ENCODE peak calls at places on chromosomes 2 and 18, in six cellular contexts. G, A, S, R, L and Q are unnamed samples. For H3K4me1, the result is how much of the 10 kb centered on the place peaks cover.

GRCh38 chr2:213281156-213281555 is 3.1 kb upstream of the SPAG16 start:
- DNase-seq in R (no peak), L (no peak), A (no peak), G (no peak), S (no peak), Q (no peak)

GRCh38 chr2:172373761-172374160 is 53.6 kb upstream of the ITGA6 start:
- DNase-seq in L (no peak), R (no peak), A (no peak), S (no peak), G (no peak), Q (no peak)

GRCh38 chr2:65504201-65504600 is 71.8 kb upstream of the SPRED2 start:
- DNase-seq in G (no peak), L (no peak), S (no peak), A (no peak), R (no peak), Q (no peak)

GRCh38 chr2:128710770-128711169 is 392.1 kb upstream of the HS6ST1 start:
- DNase-seq in R (no peak), G (no peak), S (peak), L (no peak), A (no peak), Q (no peak)

GRCh38 chr2:174051741-174052638 is 86.8 kb upstream of the SP3 start:
- DNase-seq in G (no peak), S (no peak), L (no peak), R (no peak), A (no peak), Q (no peak)

GRCh38 chr2:149049142-149049541 is 10.6 kb downstream of the LYPD6B start:
- DNase-seq in G (no peak), A (no peak), S (no peak), L (no peak), R (no peak), Q (no peak)

GRCh38 chr2:231297108-231297908 is 98.2 kb upstream of the B3GNT7 start:
- DNase-seq in G (peak), R (no peak), L (no peak), A (no peak), S (peak), Q (no peak)

GRCh38 chr18:27400001-27400400 is 214.9 kb upstream of the CHST9 start:
- DNase-seq in S (no peak), L (no peak), R (no peak), A (no peak), G (no peak), Q (no peak)

GRCh38 chr18:77072566-77072965 is 60.0 kb downstream of the MBP start:
- DNase-seq in S (no peak), G (no peak), R (no peak), L (no peak), A (no peak), Q (no peak)

GRCh38 chr18:77070627-77071026 is 62.0 kb downstream of the MBP start:
- DNase-seq in S (no peak), L (no peak), A (no peak), G (no peak), R (no peak), Q (no peak)

GRCh38 chr18:77071061-77071460 is 61.5 kb downstream of the MBP start:
- DNase-seq in A (no peak), S (no peak), G (no peak), L (no peak), R (no peak), Q (no peak)

GRCh38 chr18:77073336-77074093 is 59.1 kb downstream of the MBP start:
- DNase-seq in G (no peak), R (no peak), A (no peak), L (no peak), S (no peak), Q (no peak)

DNA sequence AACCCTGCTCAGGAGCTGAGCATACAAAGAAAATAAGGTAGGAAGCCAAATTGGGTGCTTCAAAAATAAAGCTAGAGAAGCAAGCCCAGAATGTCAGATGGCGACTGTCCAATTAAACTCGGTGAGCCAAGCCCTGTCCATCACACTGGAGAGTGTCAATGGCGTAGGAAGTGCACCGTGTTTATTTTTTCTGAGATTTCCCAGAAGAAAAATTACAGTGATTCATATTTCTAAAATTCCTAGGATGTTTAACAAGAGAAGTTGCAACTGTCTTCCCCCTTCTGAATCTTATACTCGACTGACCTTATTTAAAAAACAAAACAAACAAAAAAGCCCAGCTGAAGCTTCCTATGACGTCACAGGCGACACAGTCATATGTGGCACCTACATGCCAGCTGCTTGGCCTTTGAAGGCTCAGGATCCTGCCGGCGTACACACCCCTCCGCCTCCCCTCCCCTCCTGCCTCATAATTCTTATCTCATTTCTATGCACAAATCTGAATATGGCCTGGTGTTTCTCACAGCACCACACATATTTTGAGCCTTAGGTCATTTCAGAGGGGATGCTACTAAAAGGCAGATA is 60.8 kb downstream of the MBP start:
- DNase-seq in S (peak), L (peak), A (no peak), R (no peak), G (peak), Q (peak)
- H3K4me1 ChIP-seq in S (under half), L (under half), A (half or more), R (under half), G (half or more), Q (half or more)

GRCh38 chr18:46343940-46344372 is 239.8 kb downstream of the HAUS1 start:
- DNase-seq in S (peak), L (no peak), A (peak), R (no peak), G (no peak), Q (peak)

GRCh38 chr18:46346213-46346612 is 242.0 kb downstream of the HAUS1 start:
- DNase-seq in S (no peak), A (no peak), L (no peak), G (no peak), R (peak), Q (no peak)

GRCh38 chr18:46345181-46345465 is 240.9 kb downstream of the HAUS1 start:
- DNase-seq in A (no peak), G (no peak), R (no peak), S (no peak), L (no peak), Q (no peak)

GRCh38 chr18:46343456-46343855 is 239.3 kb downstream of the HAUS1 start:
- DNase-seq in A (no peak), R (no peak), G (no peak), L (no peak), S (no peak), Q (no peak)

GRCh38 chr18:46344416-46345180 is 240.4 kb downstream of the HAUS1 start:
- DNase-seq in S (no peak), A (no peak), R (peak), L (no peak), G (no peak), Q (no peak)
- H3K4me3 ChIP-seq in S (no peak), A (no peak), R (no peak), L (no peak), G (no peak), Q (no peak)

GRCh38 chr2:36356990-36357505 is 1.5 kb downstream of the CRIM1 start:
- DNase-seq in R (no peak), G (no peak), L (no peak), A (no peak), S (peak), Q (no peak)
- H3K4me1 ChIP-seq in R (half or more), G (under half), L (under half), A (under half), S (under half), Q (under half)

GRCh38 chr18:5197032-5197434 is at the start of gene AKAIN1:
- DNase-seq in S (peak), L (no peak), R (no peak), A (no peak), G (no peak), Q (peak)
- H3K4me3 ChIP-seq in S (no peak), L (no peak), R (no peak), A (no peak), G (no peak), Q (no peak)

GRCh38 chr2:234996467-234997270 is 44.9 kb downstream of the SH3BP4 start:
- DNase-seq in L (no peak), S (no peak), A (no peak), R (no peak), G (no peak), Q (no peak)

GRCh38 chr2:234998404-234999211 is 46.8 kb downstream of the SH3BP4 start:
- DNase-seq in A (no peak), R (no peak), L (no peak), G (no peak), S (peak), Q (no peak)

GRCh38 chr2:234996041-234996440 is 44.2 kb downstream of the SH3BP4 start:
- DNase-seq in S (no peak), G (no peak), R (no peak), L (no peak), A (no peak), Q (no peak)

GRCh38 chr2:234995332-234996007 is 43.7 kb downstream of the SH3BP4 start:
- DNase-seq in L (no peak), A (no peak), G (no peak), R (no peak), S (no peak), Q (no peak)

DNA sequence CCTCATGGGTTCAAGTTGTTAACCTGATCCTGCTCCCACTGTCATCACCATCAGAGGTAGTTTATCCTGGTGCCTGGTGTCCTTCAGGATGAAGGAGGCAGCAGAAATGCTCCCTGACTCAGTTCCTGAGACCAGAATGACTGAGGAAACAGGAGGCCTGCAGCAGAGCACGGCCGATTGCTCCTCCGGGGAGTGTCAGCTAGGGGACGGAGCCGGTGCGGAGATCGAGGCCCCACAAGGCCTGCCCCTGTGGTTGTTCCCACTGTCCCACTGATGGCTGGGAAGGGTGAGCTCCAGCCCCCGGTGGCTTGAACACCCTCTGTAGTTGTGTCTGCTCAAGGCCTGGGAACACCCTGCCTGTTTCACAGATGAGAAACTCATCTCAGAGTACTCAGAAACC is 45.6 kb downstream of the SH3BP4 start:
- DNase-seq in R (no peak), G (no peak), L (no peak), S (no peak), A (no peak), Q (no peak)
- H3K4me1 ChIP-seq in R (half or more), G (half or more), L (under half), S (under half), A (under half), Q (under half)

DNA sequence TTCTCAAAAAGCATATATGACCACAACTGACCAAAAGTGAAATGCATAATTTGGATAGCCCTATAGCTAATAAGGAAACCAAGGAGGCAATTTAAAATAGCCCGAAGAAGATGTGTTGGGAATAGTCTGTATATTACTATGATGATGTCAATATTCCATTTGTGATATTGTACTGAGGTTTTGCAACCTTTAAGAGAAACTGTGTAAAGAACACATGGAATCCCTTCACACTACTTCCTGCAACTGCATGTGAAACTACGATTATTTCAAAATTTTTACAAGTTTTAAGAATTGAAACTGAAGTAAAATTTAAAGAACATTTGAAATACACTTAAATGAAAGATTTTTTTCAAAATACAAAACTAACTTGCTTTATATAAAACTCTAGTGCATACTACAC is 504.3 kb upstream of the ID2 start:
- DNase-seq in A (no peak), S (no peak), L (no peak), G (no peak), R (no peak), Q (no peak)
- H3K4me3 ChIP-seq in A (no peak), S (no peak), L (no peak), G (no peak), R (no peak), Q (no peak)

GRCh38 chr2:36861896-36862295 is 104.4 kb downstream of the STRN start:
- DNase-seq in S (no peak), R (no peak), L (no peak), G (no peak), A (no peak), Q (no peak)

GRCh38 chr2:36858551-36859365 is 107.6 kb downstream of the STRN start:
- DNase-seq in L (no peak), R (no peak), S (no peak), A (no peak), G (no peak), Q (peak)

GRCh38 chr2:36857713-36858112 is 108.6 kb downstream of the STRN start:
- DNase-seq in G (no peak), A (no peak), R (no peak), S (no peak), L (no peak), Q (no peak)

GRCh38 chr2:36854241-36854640 is 112.1 kb downstream of the STRN start:
- DNase-seq in G (no peak), R (no peak), S (no peak), L (no peak), A (no peak), Q (no peak)

DNA sequence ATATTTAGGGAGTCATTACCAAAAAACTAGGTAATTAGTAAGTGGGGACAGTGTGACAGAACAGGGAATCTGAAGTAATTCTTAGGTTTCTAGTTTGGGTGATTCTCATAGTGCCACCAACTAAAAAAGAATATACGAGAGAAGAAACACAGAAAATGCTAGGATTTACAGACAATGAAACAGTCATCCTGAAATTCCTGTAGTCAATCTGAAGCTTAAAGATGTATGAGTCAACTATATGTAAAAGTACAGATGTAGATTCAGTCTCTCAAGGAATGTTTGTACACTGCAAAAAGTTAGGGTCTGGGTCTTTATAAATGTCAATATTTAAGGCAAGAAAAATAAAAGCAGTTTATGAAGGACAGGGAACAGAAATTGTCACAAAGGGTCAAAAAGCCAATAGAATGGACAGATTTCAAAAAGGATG is 107.0 kb downstream of the STRN start:
- DNase-seq in R (no peak), G (no peak), L (no peak), A (no peak), S (no peak), Q (no peak)
- H3K4me1 ChIP-seq in R (under half), G (under half), L (under half), A (under half), S (under half), Q (under half)